ENCODE peak calls at places on chromosomes 3 and 15, in ten cellular contexts. O is HFF-Myc, I is astrocyte of the cerebellum, Y is breast epithelium, M is AG09309, H is heart left ventricle, N is A549, A is B cell, Z is nephron progenitor cell, S is IMR-90. D is an unnamed sample.

GRCh38 chr3:72448375-72448823 is 399.8 kb downstream of the SHQ1 start:
- DNase-seq in O (no peak), I (no peak), Y (no peak), M (no peak), H (no peak), N (no peak), A (no peak), Z (no peak), S (no peak), D (peak)

GRCh38 chr15:58380280-58380945 is 51.4 kb upstream of the LIPC start:
- DNase-seq in O (no peak), I (no peak), Y (no peak), M (no peak), H (no peak), N (no peak), A (no peak), Z (no peak), S (no peak), D (peak)

GRCh38 chr3:191141728-191142127 is 57.3 kb upstream of the OSTN start:
- DNase-seq in O (peak), I (peak), Y (no peak), M (peak), H (no peak), N (peak), A (no peak), Z (no peak), S (peak), D (no peak)

GRCh38 chr3:104244680-104245079 is 1122.0 kb upstream of the ALCAM start:
- DNase-seq in O (no peak), I (no peak), Y (no peak), M (no peak), H (no peak), N (no peak), A (no peak), Z (no peak), S (no peak), D (no peak)

GRCh38 chr15:97084650-97085049 is 754.1 kb downstream of the NR2F2 start:
- DNase-seq in O (no peak), I (peak), Y (no peak), M (no peak), H (no peak), N (no peak), A (no peak), Z (no peak), S (no peak), D (no peak)

GRCh38 chr3:194166682-194167479 is 30.9 kb downstream of the HES1 start:
- DNase-seq in O (no peak), I (no peak), Y (no peak), M (no peak), H (no peak), N (no peak), A (no peak), Z (no peak), S (no peak), D (peak)

GRCh38 chr3:43624619-43625305 is 3.0 kb upstream of the ANO10 start:
- DNase-seq in O (no peak), I (no peak), Y (no peak), M (no peak), H (no peak), N (no peak), A (no peak), Z (no peak), S (no peak), D (no peak)

GRCh38 chr15:43514241-43515057 is 3.0 kb upstream of the MAP1A start:
- DNase-seq in O (no peak), I (no peak), Y (no peak), M (no peak), H (peak), N (no peak), A (peak), Z (peak), S (peak), D (no peak)

GRCh38 chr3:195388380-195388779 is 54.4 kb downstream of the ACAP2 start:
- DNase-seq in O (no peak), I (no peak), Y (no peak), M (no peak), H (no peak), N (no peak), A (no peak), Z (no peak), S (no peak), D (no peak)

GRCh38 chr3:182284793-182285192 is 508.5 kb upstream of the ATP11B start:
- DNase-seq in O (no peak), I (no peak), Y (no peak), M (no peak), H (no peak), N (no peak), A (no peak), Z (no peak), S (no peak), D (no peak)

GRCh38 chr3:162525052-162525451 is 1028.4 kb downstream of the OTOL1 start:
- DNase-seq in O (peak), I (peak), Y (no peak), M (peak), H (no peak), N (no peak), A (no peak), Z (no peak), S (peak), D (no peak)

GRCh38 chr15:99989095-99989494 is 255.9 kb upstream of the LYSMD4 start:
- DNase-seq in O (no peak), I (no peak), Y (no peak), M (no peak), H (no peak), N (no peak), A (no peak), Z (no peak), S (no peak), D (no peak)

GRCh38 chr15:74790080-74790916 is 8.4 kb downstream of the CSK start:
- DNase-seq in O (no peak), I (peak), Y (no peak), M (no peak), H (peak), N (no peak), A (peak), Z (no peak), S (peak), D (peak)

GRCh38 chr3:116809218-116809617 is 99.6 kb downstream of the TUSC7 start:
- DNase-seq in O (no peak), I (no peak), Y (no peak), M (no peak), H (no peak), N (no peak), A (no peak), Z (no peak), S (no peak), D (no peak)

GRCh38 chr15:90412356-90413194 is 24.5 kb downstream of the IQGAP1 start:
- DNase-seq in O (peak), I (peak), Y (no peak), M (peak), H (no peak), N (peak), A (peak), Z (no peak), S (peak), D (peak)

GRCh38 chr3:136862611-136862951 is 573 bp downstream of the NCK1 start:
- DNase-seq in O (no peak), I (no peak), Y (peak), M (no peak), H (peak), N (peak), A (no peak), Z (no peak), S (peak), D (peak)

GRCh38 chr3:129723558-129724324 is 117.3 kb upstream of the PLXND1 start:
- DNase-seq in O (peak), I (peak), Y (no peak), M (peak), H (peak), N (peak), A (no peak), Z (no peak), S (peak), D (peak)

GRCh38 chr3:45666729-45667440 is 22.3 kb upstream of the SACM1L start:
- DNase-seq in O (no peak), I (no peak), Y (no peak), M (no peak), H (peak), N (no peak), A (no peak), Z (no peak), S (peak), D (peak)

GRCh38 chr3:57557088-57557537 is 1.0 kb downstream of the PDE12 start:
- DNase-seq in O (no peak), I (no peak), Y (no peak), M (no peak), H (no peak), N (peak), A (peak), Z (peak), S (peak), D (peak)

GRCh38 chr3:171328419-171329082 is 131.7 kb downstream of the TNIK start:
- DNase-seq in O (no peak), I (no peak), Y (no peak), M (no peak), H (peak), N (peak), A (peak), Z (no peak), S (no peak), D (peak)
- TF ChIP-seq CTCF in O (no peak), I (no peak), Y (no peak), M (no peak), H (no peak), N (peak), A (no peak), Z (no peak), S (no peak), D (no peak)

GRCh38 chr3:189053327-189053726 is 118.4 kb upstream of the TPRG1 start:
- DNase-seq in O (no peak), I (no peak), Y (no peak), M (no peak), H (no peak), N (no peak), A (no peak), Z (no peak), S (no peak), D (no peak)

GRCh38 chr3:189049458-189050231 is 122.1 kb upstream of the TPRG1 start:
- DNase-seq in O (no peak), I (no peak), Y (no peak), M (no peak), H (no peak), N (no peak), A (no peak), Z (no peak), S (no peak), D (peak)
- TF ChIP-seq CTCF in O (peak), I (no peak), Y (no peak), M (no peak), H (no peak), N (no peak), A (no peak), Z (no peak), S (no peak), D (no peak)

DNA sequence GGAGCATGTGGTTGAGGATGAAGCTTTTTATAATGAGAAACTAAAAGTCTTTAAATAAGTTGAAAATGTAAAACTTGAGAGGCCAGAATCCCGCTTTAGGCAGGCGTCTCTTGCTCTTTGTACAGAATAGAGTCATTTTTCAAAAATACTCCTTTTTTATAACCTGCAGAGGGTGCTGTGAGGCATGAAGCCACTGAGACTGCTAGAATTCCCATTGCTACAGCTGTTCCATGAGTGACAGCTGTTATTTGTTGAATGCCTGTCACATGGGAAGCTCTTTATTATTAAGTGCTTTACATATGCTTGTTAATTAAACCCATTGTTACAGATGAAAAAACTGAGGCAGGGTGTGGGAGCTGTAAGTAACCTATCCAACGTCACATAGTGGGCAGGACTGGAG is 18.5 kb downstream of the MINAR1 start:
- DNase-seq in O (no peak), I (no peak), Y (no peak), M (no peak), H (no peak), N (no peak), A (no peak), Z (no peak), S (no peak), D (no peak)
- TF ChIP-seq CTCF in O (peak), I (peak), Y (no peak), M (peak), H (no peak), N (peak), A (no peak), Z (no peak), S (peak), D (no peak)

GRCh38 chr3:7285502-7285901 is 424.6 kb downstream of the GRM7 start:
- DNase-seq in O (no peak), I (no peak), Y (no peak), M (no peak), H (no peak), N (no peak), A (no peak), Z (no peak), S (no peak), D (no peak)
- TF ChIP-seq CTCF in O (no peak), I (no peak), Y (no peak), M (no peak), H (peak), N (no peak), A (no peak), Z (no peak), S (no peak), D (peak)

DNA sequence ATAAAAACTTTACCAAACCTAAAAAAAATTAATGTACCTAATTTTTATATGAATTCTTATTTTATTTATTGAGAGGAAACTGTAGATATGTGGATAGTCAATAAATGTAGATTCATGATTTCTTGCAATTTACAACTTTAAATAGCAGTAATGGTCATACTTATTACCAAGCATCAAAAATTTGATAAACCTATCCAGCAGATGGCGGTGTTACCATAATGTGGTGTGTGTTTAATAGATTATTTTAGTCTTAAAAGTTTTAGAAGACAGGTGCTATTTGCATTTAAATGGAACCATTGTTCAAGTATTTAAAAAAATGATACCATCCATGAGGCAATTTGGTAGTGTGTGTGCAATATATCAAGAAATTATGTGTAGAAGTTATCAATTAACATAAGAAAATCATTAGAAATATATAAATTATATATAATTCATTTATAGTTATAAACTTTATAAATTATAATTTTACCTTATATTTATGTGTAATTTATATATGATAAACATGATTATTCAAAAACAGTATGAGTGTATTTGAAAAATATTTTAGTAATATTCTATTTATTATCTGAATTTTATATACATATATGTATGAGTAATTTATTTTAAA is 176.0 kb upstream of the BCHE start:
- DNase-seq in O (no peak), I (peak), Y (no peak), M (no peak), H (no peak), N (peak), A (no peak), Z (peak), S (peak), D (no peak)
- TF ChIP-seq CTCF in O (no peak), I (no peak), Y (no peak), M (peak), H (peak), N (peak), A (no peak), Z (peak), S (peak), D (no peak)